ENCODE peak calls at places on chromosomes 3 and 15, in four cellular contexts. Z, B, E and K are unnamed samples.

GRCh38 chr3:65633018-65633417 is 405.7 kb downstream of the MAGI1 start:
- DNase-seq in B (no peak), E (no peak), Z (no peak), K (no peak)

GRCh38 chr3:119498188-119498987 is at the start of gene TIMMDC1:
- DNase-seq in E (peak), Z (peak), B (peak), K (peak)

GRCh38 chr15:89794627-89795241 is 18.6 kb downstream of the MESP2 start:
- DNase-seq in B (peak), Z (no peak), E (no peak), K (peak)

GRCh38 chr3:63631670-63632069 is 20.8 kb upstream of the SNTN start:
- DNase-seq in Z (no peak), E (no peak), B (no peak), K (no peak)

GRCh38 chr3:126858887-126859286 is 124.0 kb upstream of the PLXNA1 start:
- DNase-seq in B (peak), Z (peak), E (no peak), K (peak)

GRCh38 chr3:171306631-171307030 is 153.6 kb downstream of the TNIK start:
- DNase-seq in E (no peak), Z (peak), B (peak), K (peak)

GRCh38 chr3:32220006-32220405 is 18.5 kb upstream of the CMTM8 start:
- DNase-seq in E (no peak), Z (no peak), B (peak), K (peak)

GRCh38 chr15:64483749-64484148 is 23.4 kb downstream of the ZNF609 start:
- DNase-seq in E (no peak), Z (no peak), B (no peak), K (no peak)

GRCh38 chr3:196619213-196619612 is 20.3 kb upstream of the NRROS start:
- DNase-seq in Z (no peak), E (peak), B (no peak), K (no peak)

GRCh38 chr15:33313491-33313890 is 2.7 kb downstream of the RYR3 start:
- DNase-seq in B (peak), E (no peak), Z (no peak), K (no peak)